ENCODE peak calls at places on chromosomes 4 and X, in five cellular contexts. J is heart right ventricle, C is psoas muscle, E is fibroblast of lung, V is sigmoid colon. K is an unnamed sample.

GRCh38 chrX:149453911-149454820 is 50.9 kb downstream of the IDS start:
- DNase-seq in E (peak; percentile 4), V (no peak), C (no peak), J (no peak), K (no peak)

GRCh38 chr4:1850276-1850675 is 5.7 kb downstream of the LETM1 start:
- DNase-seq in C (no peak), V (no peak), E (no peak), J (no peak), K (no peak)

GRCh38 chrX:18900401-18900976 is 83.4 kb downstream of the PHKA2 start:
- DNase-seq in C (no peak), V (no peak), E (no peak), J (no peak), K (no peak)

GRCh38 chr4:31362756-31363155 is 642.6 kb downstream of the PCDH7 start:
- DNase-seq in C (no peak), V (no peak), J (no peak), E (peak; percentile 34), K (no peak)

GRCh38 chrX:110425222-110425621 is 66.6 kb downstream of the RTL9 start:
- DNase-seq in C (no peak), V (no peak), E (no peak), J (no peak), K (no peak)

GRCh38 chr4:41135761-41136160 is 78.6 kb downstream of the APBB2 start:
- DNase-seq in E (no peak), J (no peak), C (no peak), V (no peak), K (no peak)

GRCh38 chrX:130176354-130176776 is 4.6 kb downstream of the RAB33A start:
- DNase-seq in J (no peak), C (no peak), V (no peak), E (no peak), K (no peak)

GRCh38 chrX:116204947-116205346 is 34.4 kb downstream of the AGTR2 start:
- DNase-seq in V (no peak), J (no peak), C (no peak), E (peak; percentile 22), K (no peak)

GRCh38 chrX:53324803-53325202 is 43.4 kb upstream of the IQSEC2 start:
- DNase-seq in V (no peak), E (no peak), C (no peak), J (no peak), K (no peak)

GRCh38 chrX:53321943-53322497 is 40.6 kb upstream of the IQSEC2 start:
- DNase-seq in C (no peak), E (no peak), J (no peak), V (no peak), K (no peak)

GRCh38 chrX:53321216-53321942 is 40.0 kb upstream of the IQSEC2 start:
- DNase-seq in V (no peak), E (no peak), J (peak; percentile 26), C (peak; percentile 25), K (no peak)

GRCh38 chrX:53323196-53323595 is 41.8 kb upstream of the IQSEC2 start:
- DNase-seq in E (no peak), V (no peak), J (no peak), C (no peak), K (no peak)

DNA sequence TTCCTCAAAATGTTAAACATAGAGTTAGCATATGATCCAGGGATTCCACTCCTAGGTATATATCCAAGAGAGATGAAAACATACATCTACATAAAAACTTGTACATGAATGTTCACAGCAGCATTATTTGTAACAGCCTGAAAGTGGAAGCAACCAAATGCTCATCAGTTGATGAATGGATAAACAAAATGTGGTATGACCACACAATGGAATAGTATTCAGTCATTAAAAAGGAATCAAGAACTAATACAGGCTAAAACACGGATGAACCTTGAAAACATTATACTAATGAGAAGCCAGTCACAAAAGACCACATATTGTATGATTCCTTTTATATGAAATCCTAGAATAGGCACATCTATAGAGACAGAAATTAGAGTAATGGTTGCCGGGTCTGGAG is 42.7 kb upstream of the IQSEC2 start:
- DNase-seq in E (no peak), C (no peak), J (no peak), V (no peak), K (no peak)
- H3K27ac ChIP-seq in E (no peak overlapping the region), C (no peak overlapping the region), J (no peak overlapping the region), V (no peak overlapping the region), K (no peak overlapping the region)

GRCh38 chr4:4490816-4491215 is 51.0 kb downstream of the STX18 start:
- DNase-seq in E (no peak), V (no peak), C (no peak), J (no peak), K (no peak)
- H3K27ac ChIP-seq in E (no peak overlapping the region), V (no peak overlapping the region), C (no peak overlapping the region), J (no peak overlapping the region), K (no peak overlapping the region)

GRCh38 chr4:184370711-184371389 is 103.5 kb downstream of the IRF2 start:
- DNase-seq in J (no peak), E (peak; percentile 49), C (no peak), V (no peak), K (no peak)
- H3K27ac ChIP-seq in J (no peak overlapping the region), E (no peak overlapping the region), C (no peak overlapping the region), V (no peak overlapping the region), K (no peak overlapping the region)

GRCh38 chr4:93466440-93466839 is 362.1 kb upstream of the ATOH1 start:
- DNase-seq in J (no peak), V (no peak), C (no peak), E (no peak), K (no peak)
- H3K27ac ChIP-seq in J (no peak overlapping the region), V (no peak overlapping the region), C (no peak overlapping the region), E (no peak overlapping the region), K (no peak overlapping the region)